ENCODE peak calls at places on chromosomes 11 and 22, in five cellular contexts. Q is activated T-helper 9 cell treated with anti-CD3 and anti-CD28 coated beads, Interleukin-2, amount 50 U/mL, for 16 hours; O is NCI-H1417; N is H4; G is Right ventricle myocardium superior. J is an unnamed sample.

GRCh38 chr11:32366671-32367070 is 68.7 kb downstream of the WT1 start:
- DNase-seq in G (no peak), Q (no peak), O (no peak), N (no peak), J (no peak)

GRCh38 chr11:104968856-104969776 is 742 bp upstream of the CASP4 start:
- DNase-seq in Q (no peak), N (no peak), G (peak), O (peak), J (peak)

GRCh38 chr11:45252134-45252856 is 33.8 kb downstream of the SYT13 start:
- DNase-seq in Q (no peak), G (peak), N (peak), O (peak), J (peak)

GRCh38 chr11:4887591-4887990 is 5.9 kb downstream of the OR51T1 start:
- DNase-seq in Q (no peak), G (no peak), O (no peak), N (no peak), J (no peak)

GRCh38 chr11:73393479-73394415 is 17.5 kb downstream of the RELT start:
- DNase-seq in O (peak), Q (peak), G (peak), N (peak), J (peak)

GRCh38 chr22:23187871-23188700 is 7.8 kb downstream of the BCR start:
- DNase-seq in G (no peak), N (no peak), Q (no peak), O (peak), J (no peak)

GRCh38 chr11:131671320-131671719 is 300.9 kb downstream of the NTM start:
- DNase-seq in O (no peak), Q (no peak), N (no peak), G (no peak), J (no peak)

GRCh38 chr22:47782461-47783075 is 1020.1 kb downstream of the TBC1D22A start:
- DNase-seq in N (no peak), Q (no peak), G (no peak), O (no peak), J (peak)

GRCh38 chr11:61131998-61132555 is 29.1 kb downstream of the VPS37C start:
- DNase-seq in N (no peak), G (no peak), Q (no peak), O (no peak), J (no peak)

GRCh38 chr22:23264610-23265388 is 84.5 kb downstream of the BCR start:
- DNase-seq in G (no peak), N (no peak), Q (no peak), O (no peak), J (no peak)

GRCh38 chr11:10701982-10702381 is 8.4 kb upstream of the IRAG1 start:
- DNase-seq in N (no peak), G (no peak), O (no peak), Q (no peak), J (no peak)

GRCh38 chr11:27524155-27524554 is 17.6 kb upstream of the LIN7C start:
- DNase-seq in O (no peak), Q (no peak), G (no peak), N (peak), J (peak)

GRCh38 chr11:60777572-60777971 is 7.6 kb upstream of the MS4A10 start:
- DNase-seq in N (peak), G (no peak), Q (no peak), O (no peak), J (no peak)

GRCh38 chr11:44002191-44003093 is 45.3 kb upstream of the ACCSL start:
- DNase-seq in O (no peak), G (no peak), N (no peak), Q (no peak), J (no peak)

GRCh38 chr11:128380280-128380604 is 207.1 kb downstream of the ETS1 start:
- DNase-seq in Q (no peak), N (no peak), G (no peak), O (no peak), J (no peak)

GRCh38 chr11:43685483-43685882 is 4.9 kb downstream of the HSD17B12 start:
- DNase-seq in Q (no peak), G (no peak), O (no peak), N (no peak), J (no peak)

GRCh38 chr11:8227156-8228152 is 36.2 kb downstream of the LMO1 start:
- DNase-seq in N (peak), O (no peak), G (no peak), Q (no peak), J (no peak)

GRCh38 chr11:36618025-36618700 is 20.1 kb upstream of the RAG2 start:
- DNase-seq in O (no peak), N (no peak), Q (no peak), G (no peak), J (no peak)

GRCh38 chr11:72244317-72245231 is 598 bp upstream of the PHOX2A start:
- DNase-seq in Q (no peak), G (no peak), N (no peak), O (no peak), J (peak)

GRCh38 chr22:25582946-25583345 is 18.5 kb downstream of the GRK3 start:
- DNase-seq in N (no peak), Q (no peak), G (no peak), O (no peak), J (no peak)

GRCh38 chr11:111604392-111605009 is 2.3 kb downstream of the SIK2 start:
- DNase-seq in Q (no peak), O (peak), G (no peak), N (peak), J (no peak)

GRCh38 chr11:48900131-48900800 is 83.4 kb downstream of the TRIM51G start:
- DNase-seq in G (peak), O (no peak), N (no peak), Q (no peak), J (no peak)

GRCh38 chr11:85464283-85464682 is 162.9 kb downstream of the DLG2 start:
- DNase-seq in N (no peak), O (no peak), Q (no peak), G (no peak), J (peak)

GRCh38 chr11:75066061-75066460 is 30.6 kb downstream of the OR2AT4 start:
- DNase-seq in O (no peak), G (no peak), N (peak), Q (no peak), J (no peak)

GRCh38 chr11:111734383-111735261 is 31.6 kb downstream of the PPP2R1B start:
- DNase-seq in Q (no peak), N (no peak), O (no peak), G (no peak), J (peak)

GRCh38 chr11:57484141-57484710 is 23.9 kb downstream of the RTN4RL2 start:
- DNase-seq in G (no peak), Q (no peak), N (no peak), O (no peak), J (no peak)

GRCh38 chr11:102361100-102362021 is 14.3 kb downstream of the BIRC2 start:
- DNase-seq in O (no peak), Q (no peak), G (no peak), N (no peak), J (no peak)

GRCh38 chr22:27756212-27756660 is 45.3 kb downstream of the MN1 start:
- DNase-seq in G (no peak), N (no peak), Q (no peak), O (no peak), J (no peak)

GRCh38 chr11:109960831-109961230 is 132.4 kb upstream of the ZC3H12C start:
- DNase-seq in O (no peak), Q (no peak), N (peak), G (peak), J (peak)

GRCh38 chr11:70834277-70834940 is 418.0 kb downstream of the SHANK2 start:
- DNase-seq in N (no peak), O (peak), Q (no peak), G (no peak), J (peak)

GRCh38 chr22:32206774-32207758 is 2.2 kb upstream of the RFPL2 start:
- DNase-seq in G (no peak), O (no peak), Q (no peak), N (peak), J (peak)

GRCh38 chr11:11580831-11581492 is 40.8 kb downstream of the GALNT18 start:
- DNase-seq in G (no peak), O (no peak), Q (no peak), N (no peak), J (peak)

GRCh38 chr11:1072116-1072820 is 2.4 kb upstream of the MUC2 start:
- DNase-seq in O (no peak), G (peak), Q (no peak), N (peak), J (no peak)

GRCh38 chr11:40255457-40255856 is 1204.0 kb downstream of the LRRC4C start:
- DNase-seq in N (no peak), O (no peak), G (no peak), Q (no peak), J (no peak)

GRCh38 chr11:12961615-12962014 is 47.5 kb upstream of the RASSF10 start:
- DNase-seq in G (no peak), O (no peak), N (peak), Q (no peak), J (no peak)